ENCODE peak calls at places on chromosomes 4 and X, in seven cellular contexts. N, L, V, M, S, T and D are unnamed samples.
A peak's percentile ranks its signal among the peaks of the same experiment; 100 is the strongest.

GRCh38 chr4:169283114-169283509 is 12.4 kb upstream of the SH3RF1 start:
- DNase-seq in N (no peak), L (peak; percentile 40), V (no peak), M (no peak), S (no peak), T (peak; percentile 80), D (no peak)

GRCh38 chrX:156004256-156004655 is 6.8 kb downstream of the IL9R start:
- DNase-seq in N (no peak), L (no peak), V (no peak), M (no peak), S (no peak), T (peak; percentile 19), D (no peak)

GRCh38 chrX:19334945-19335626 is 8.6 kb upstream of the PDHA1 start:
- DNase-seq in N (peak; percentile 23), L (peak; percentile 36), V (no peak), M (peak; percentile 24), S (no peak), T (no peak), D (peak; percentile 24)

GRCh38 chrX:129472116-129472515 is 51.2 kb downstream of the SMARCA1 start:
- DNase-seq in N (no peak), L (no peak), V (no peak), M (no peak), S (no peak), T (peak; percentile 15), D (no peak)

GRCh38 chrX:38816158-38816557 is 14.9 kb downstream of the MID1IP1 start:
- DNase-seq in N (peak; percentile 47), L (no peak), V (no peak), M (peak; percentile 61), S (no peak), T (no peak), D (peak; percentile 27)

GRCh38 chr4:113423631-113424030 is 337.9 kb downstream of the CAMK2D start:
- DNase-seq in N (no peak), L (no peak), V (no peak), M (no peak), S (no peak), T (no peak), D (no peak)

GRCh38 chrX:17741123-17741511 is 3.8 kb downstream of the SCML1 start:
- DNase-seq in N (no peak), L (no peak), V (no peak), M (no peak), S (no peak), T (no peak), D (no peak)

GRCh38 chr4:47538516-47538915 is 53.4 kb downstream of the ATP10D start:
- DNase-seq in N (no peak), L (peak; percentile 16), V (no peak), M (no peak), S (no peak), T (peak; percentile 11), D (no peak)

GRCh38 chrX:39757971-39758370 is 339.8 kb downstream of the BCOR start:
- DNase-seq in N (no peak), L (peak; percentile 69), V (no peak), M (no peak), S (peak; percentile 69), T (peak; percentile 33), D (no peak)

GRCh38 chrX:15474058-15474457 is 19.1 kb downstream of the PIR start:
- DNase-seq in N (no peak), L (no peak), V (no peak), M (no peak), S (no peak), T (no peak), D (no peak)